ENCODE peak calls at places on chromosomes 4 and X, in ten cellular contexts. Z, E, M, A, F, O, P, U, N and R are unnamed samples.

GRCh38 chr4:4677825-4678522 is 136.1 kb upstream of the STX18 start:
- DNase-seq in N (no peak), U (peak; percentile 59), Z (no peak), A (no peak), O (no peak), F (no peak), P (no peak), E (peak; percentile 36), M (peak; percentile 54), R (no peak)

GRCh38 chr4:182880387-182881356 is 36.5 kb downstream of the DCTD start:
- DNase-seq in E (no peak), M (no peak), U (peak; percentile 11), A (peak; percentile 95), F (no peak), Z (peak; percentile 20), N (peak; percentile 10), O (no peak), P (no peak), R (no peak)

GRCh38 chr4:88247148-88247547 is 37.2 kb downstream of the PPM1K start:
- DNase-seq in A (no peak), E (no peak), Z (no peak), U (no peak), F (no peak), O (no peak), N (no peak), P (no peak), M (no peak), R (no peak)

GRCh38 chrX:47264507-47265173 is 31.8 kb downstream of the USP11 start:
- DNase-seq in U (peak; percentile 62), N (no peak), F (no peak), E (no peak), O (no peak), A (no peak), M (no peak), Z (no peak), P (no peak), R (no peak)

GRCh38 chrX:23134171-23134570 is 134.4 kb downstream of the DDX53 start:
- DNase-seq in U (no peak), O (no peak), P (no peak), E (no peak), A (no peak), M (no peak), N (no peak), Z (no peak), F (no peak), R (no peak)

GRCh38 chr4:90357117-90357710 is 230.0 kb downstream of the CCSER1 start:
- DNase-seq in A (no peak), Z (no peak), N (no peak), P (no peak), E (peak; percentile 15), F (peak; percentile 19), U (peak; percentile 77), O (no peak), M (no peak), R (peak; percentile 48)

GRCh38 chr4:133623847-133624246 is 474.8 kb downstream of the PCDH10 start:
- DNase-seq in A (no peak), O (no peak), P (no peak), U (no peak), E (no peak), Z (no peak), M (no peak), F (no peak), N (no peak), R (no peak)

GRCh38 chrX:102345916-102346315 is 93.9 kb downstream of the NXF2B start:
- DNase-seq in E (peak; percentile 26), U (peak; percentile 34), Z (peak; percentile 40), O (peak; percentile 41), A (peak; percentile 38), P (peak; percentile 52), N (peak; percentile 70), M (peak; percentile 68), F (no peak), R (peak; percentile 21)

GRCh38 chr4:118997601-118998000 is 108.9 kb downstream of the SYNPO2 start:
- DNase-seq in U (peak; percentile 78), F (no peak), Z (no peak), O (no peak), M (no peak), A (no peak), P (no peak), N (no peak), E (no peak), R (no peak)

GRCh38 chr4:168883513-168883912 is 126.5 kb downstream of the CBR4 start:
- DNase-seq in N (no peak), U (peak; percentile 81), M (no peak), A (no peak), F (no peak), P (no peak), O (no peak), Z (no peak), E (peak; percentile 75), R (no peak)
- H3K4me1 ChIP-seq in N (peaks cover 3% of the 10 kb centered on the region), U (peaks cover 22% of the 10 kb centered on the region), M (no peaks in the 10 kb centered on the region), A (peaks cover 13% of the 10 kb centered on the region), F (peaks cover 13% of the 10 kb centered on the region), P (no peaks in the 10 kb centered on the region), O (peaks cover 51% of the 10 kb centered on the region), Z (peaks cover 10% of the 10 kb centered on the region), E (peaks cover 71% of the 10 kb centered on the region), R (peaks cover 8% of the 10 kb centered on the region)

DNA sequence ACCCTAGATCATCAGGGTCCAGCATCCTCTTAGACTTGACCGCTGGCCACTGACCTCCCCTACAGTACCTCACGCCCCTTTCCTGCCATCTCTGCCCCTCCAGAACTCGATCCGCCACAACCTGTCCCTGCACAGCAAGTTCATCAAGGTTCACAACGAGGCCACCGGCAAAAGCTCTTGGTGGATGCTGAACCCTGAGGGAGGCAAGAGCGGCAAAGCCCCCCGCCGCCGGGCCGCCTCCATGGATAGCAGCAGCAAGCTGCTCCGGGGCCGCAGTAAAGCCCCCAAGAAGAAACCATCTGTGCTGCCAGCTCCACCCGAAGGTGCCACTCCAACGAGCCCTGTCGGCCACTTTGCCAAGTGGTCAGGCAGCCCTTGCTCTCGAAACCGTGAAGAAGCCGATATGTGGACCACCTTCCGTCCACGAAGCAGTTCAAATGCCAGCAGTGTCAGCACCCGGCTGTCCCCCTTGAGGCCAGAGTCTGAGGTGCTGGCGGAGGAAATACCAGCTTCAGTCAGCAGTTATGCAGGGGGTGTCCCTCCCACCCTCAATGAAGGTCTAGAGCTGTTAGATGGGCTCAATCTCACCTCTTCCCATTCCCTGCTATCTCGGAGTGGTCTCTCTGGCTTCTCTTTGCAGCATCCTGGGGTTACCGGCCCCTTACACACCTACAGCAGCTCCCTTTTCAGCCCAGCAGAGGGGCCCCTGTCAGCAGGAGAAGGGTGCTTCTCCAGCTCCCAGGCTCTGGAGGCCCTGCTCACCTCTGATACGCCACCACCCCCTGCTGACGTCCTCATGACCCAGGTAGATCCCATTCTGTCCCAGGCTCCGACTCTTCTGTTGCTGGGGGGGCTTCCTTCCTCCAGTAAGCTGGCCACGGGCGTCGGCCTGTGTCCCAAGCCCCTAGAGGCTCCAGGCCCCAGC is 5.2 kb downstream of the FOXO4 start:
- DNase-seq in F (no peak), U (no peak), Z (no peak), P (no peak), E (no peak), O (no peak), N (no peak), M (peak; percentile 39), A (no peak), R (no peak)
- H3K27ac ChIP-seq in F (no peak overlapping the region), U (no peak overlapping the region), Z (no peak overlapping the region), P (no peak overlapping the region), E (no peak overlapping the region), O (no peak overlapping the region), N (no peak overlapping the region), M (no peak overlapping the region), A (no peak overlapping the region), R (no peak overlapping the region)

GRCh38 chr4:19693949-19694597 is 557.6 kb upstream of the SLIT2 start:
- DNase-seq in E (no peak), O (no peak), U (no peak), N (no peak), M (peak; percentile 26), P (no peak), F (no peak), Z (no peak), A (no peak), R (no peak)

GRCh38 chr4:19698961-19699360 is 552.7 kb upstream of the SLIT2 start:
- DNase-seq in O (no peak), A (no peak), F (no peak), U (no peak), M (no peak), N (no peak), Z (no peak), P (no peak), E (no peak), R (no peak)

GRCh38 chr4:19689511-19689910 is 562.2 kb upstream of the SLIT2 start:
- DNase-seq in N (no peak), P (no peak), M (no peak), E (peak; percentile 96), F (no peak), O (no peak), Z (no peak), A (no peak), U (peak; percentile 75), R (no peak)

DNA sequence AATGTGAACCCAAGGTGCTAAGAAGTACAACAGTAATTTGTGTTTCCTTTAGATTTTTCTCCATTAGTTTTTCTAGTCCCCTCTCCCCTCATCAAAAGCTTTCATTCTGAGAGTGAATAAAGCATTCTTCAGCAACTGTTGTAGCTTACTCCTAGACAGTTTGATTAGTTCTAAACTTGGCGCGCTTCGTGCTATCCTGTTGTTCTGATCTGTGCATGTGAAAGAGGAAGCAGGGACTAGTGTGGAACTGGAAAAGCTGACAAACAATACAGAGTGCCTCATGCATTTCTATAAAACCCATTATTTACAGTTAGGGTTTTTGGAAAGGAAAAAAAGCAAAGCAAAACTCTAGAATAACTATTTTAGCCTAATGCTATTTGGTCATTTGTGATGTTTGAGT is 556.9 kb upstream of the SLIT2 start:
- DNase-seq in O (no peak), E (no peak), Z (no peak), N (no peak), M (no peak), F (no peak), A (no peak), P (no peak), U (no peak), R (no peak)
- H3K4me1 ChIP-seq in O (no peaks in the 10 kb centered on the region), E (peaks cover 15% of the 10 kb centered on the region), Z (no peaks in the 10 kb centered on the region), N (no peaks in the 10 kb centered on the region), M (no peaks in the 10 kb centered on the region), F (no peaks in the 10 kb centered on the region), A (no peaks in the 10 kb centered on the region), P (no peaks in the 10 kb centered on the region), U (peaks cover 5% of the 10 kb centered on the region), R (no peaks in the 10 kb centered on the region)

GRCh38 chr4:5962416-5962815 is 55.8 kb downstream of the C4orf50 start:
- DNase-seq in E (no peak), M (no peak), O (no peak), P (no peak), U (no peak), A (no peak), Z (no peak), N (no peak), F (no peak), R (no peak)

GRCh38 chr4:5965225-5965624 is 53.0 kb downstream of the C4orf50 start:
- DNase-seq in U (no peak), A (no peak), P (no peak), O (no peak), M (no peak), N (no peak), Z (peak; percentile 11), E (no peak), F (no peak), R (no peak)

GRCh38 chr4:5960197-5960880 is 57.9 kb downstream of the C4orf50 start:
- DNase-seq in U (no peak), P (no peak), A (no peak), N (no peak), Z (peak; percentile 10), O (no peak), E (no peak), M (no peak), F (no peak), R (no peak)

GRCh38 chr4:5963611-5964010 is 54.6 kb downstream of the C4orf50 start:
- DNase-seq in U (no peak), O (no peak), Z (no peak), E (no peak), F (no peak), M (no peak), A (no peak), P (no peak), N (no peak), R (no peak)

GRCh38 chr4:5964030-5964429 is 54.2 kb downstream of the C4orf50 start:
- DNase-seq in F (no peak), E (no peak), U (no peak), A (no peak), P (no peak), N (no peak), M (no peak), O (no peak), Z (peak; percentile 11), R (no peak)
- H3K27ac ChIP-seq in F (no peak overlapping the region), E (no peak overlapping the region), U (no peak overlapping the region), A (no peak overlapping the region), P (no peak overlapping the region), N (no peak overlapping the region), M (no peak overlapping the region), O (no peak overlapping the region), Z (no peak overlapping the region), R (no peak overlapping the region)